ENCODE peak calls at places on chromosomes 5 and 9, in six cellular contexts. C, T, H, L, J and I are unnamed samples.

GRCh38 chr5:59768204-59769040 is 125.1 kb downstream of the PDE4D start:
- DNase-seq in C (peak; percentile 83), T (no peak), H (peak; percentile 78), L (peak; percentile 44), J (peak; percentile 90), I (peak; percentile 56)

GRCh38 chr9:129490583-129491485 is 130.1 kb downstream of the C9orf50 start:
- DNase-seq in C (no peak), T (no peak), H (no peak), L (peak; percentile 68), J (peak; percentile 64), I (peak; percentile 29)

GRCh38 chr5:10421841-10422691 is 19.6 kb upstream of the ROPN1L start:
- DNase-seq in C (no peak), T (no peak), H (no peak), L (no peak), J (no peak), I (no peak)

GRCh38 chr5:76808142-76808691 is 10.6 kb upstream of the F2RL1 start:
- DNase-seq in C (peak; percentile 30), T (no peak), H (no peak), L (peak; percentile 42), J (no peak), I (no peak)

GRCh38 chr9:123680382-123680781 is 249.5 kb downstream of the DENND1A start:
- DNase-seq in C (no peak), T (no peak), H (no peak), L (no peak), J (no peak), I (no peak)

GRCh38 chr5:120164989-120165388 is 299.1 kb upstream of the PRR16 start:
- DNase-seq in C (no peak), T (no peak), H (no peak), L (no peak), J (no peak), I (no peak)

GRCh38 chr5:75663621-75664285 is 52.5 kb downstream of the ANKDD1B start:
- DNase-seq in C (no peak), T (no peak), H (no peak), L (peak; percentile 66), J (no peak), I (no peak)

GRCh38 chr9:98330831-98331230 is 75.4 kb upstream of the TBC1D2 start:
- DNase-seq in C (no peak), T (no peak), H (no peak), L (no peak), J (no peak), I (no peak)

GRCh38 chr5:154977409-154977808 is 36.1 kb upstream of the KIF4B start:
- DNase-seq in C (no peak), T (no peak), H (no peak), L (no peak), J (peak; percentile 27), I (no peak)

GRCh38 chr9:134396825-134397224 is 70.6 kb downstream of the RXRA start:
- DNase-seq in C (peak; percentile 92), T (no peak), H (no peak), L (no peak), J (no peak), I (no peak)

GRCh38 chr5:133627180-133627579 is 14.8 kb upstream of the FSTL4 start:
- DNase-seq in C (no peak), T (no peak), H (no peak), L (no peak), J (no peak), I (no peak)

GRCh38 chr5:76270214-76270613 is 132.9 kb upstream of the IQGAP2 start:
- DNase-seq in C (no peak), T (no peak), H (no peak), L (no peak), J (no peak), I (no peak)

GRCh38 chr5:7592910-7593309 is 197.0 kb downstream of the ADCY2 start:
- DNase-seq in C (no peak), T (no peak), H (no peak), L (peak; percentile 35), J (peak; percentile 5), I (no peak)

GRCh38 chr5:121144764-121145163 is 680.7 kb downstream of the PRR16 start:
- DNase-seq in C (no peak), T (no peak), H (no peak), L (no peak), J (no peak), I (no peak)

GRCh38 chr9:70534471-70534870 is 120.0 kb upstream of the KLF9 start:
- DNase-seq in C (no peak), T (no peak), H (no peak), L (no peak), J (no peak), I (no peak)

GRCh38 chr9:91711755-91712591 is 238.1 kb downstream of the ROR2 start:
- DNase-seq in C (peak; percentile 90), T (no peak), H (no peak), L (no peak), J (no peak), I (no peak)

GRCh38 chr5:1523480-1523792 is 324 bp downstream of the LPCAT1 start:
- DNase-seq in C (peak; percentile 91), T (no peak), H (no peak), L (peak; percentile 25), J (no peak), I (no peak)

GRCh38 chr9:82495884-82496777 is 507.6 kb downstream of the SPATA31D1 start:
- DNase-seq in C (peak; percentile 41), T (no peak), H (no peak), L (no peak), J (no peak), I (peak; percentile 22)
- TF ChIP-seq CTCF in C (no peak), T (no peak), H (no peak), L (no peak), J (no peak), I (no peak)

GRCh38 chr5:179407191-179408175 is 62.2 kb upstream of the ADAMTS2 start:
- DNase-seq in C (no peak), T (no peak), H (peak; percentile 16), L (no peak), J (no peak), I (no peak)
- H3K9me3 ChIP-seq in C (no peaks in the 10 kb centered on the region), T (no peaks in the 10 kb centered on the region), H (no peaks in the 10 kb centered on the region), L (no peaks in the 10 kb centered on the region), J (no peaks in the 10 kb centered on the region), I (no peaks in the 10 kb centered on the region)

GRCh38 chr9:29850664-29851063 is 2277.4 kb upstream of the C9orf72 start:
- DNase-seq in C (no peak), T (no peak), H (no peak), L (no peak), J (no peak), I (no peak)
- TF ChIP-seq CTCF in C (no peak), T (no peak), H (no peak), L (no peak), J (no peak), I (no peak)

DNA sequence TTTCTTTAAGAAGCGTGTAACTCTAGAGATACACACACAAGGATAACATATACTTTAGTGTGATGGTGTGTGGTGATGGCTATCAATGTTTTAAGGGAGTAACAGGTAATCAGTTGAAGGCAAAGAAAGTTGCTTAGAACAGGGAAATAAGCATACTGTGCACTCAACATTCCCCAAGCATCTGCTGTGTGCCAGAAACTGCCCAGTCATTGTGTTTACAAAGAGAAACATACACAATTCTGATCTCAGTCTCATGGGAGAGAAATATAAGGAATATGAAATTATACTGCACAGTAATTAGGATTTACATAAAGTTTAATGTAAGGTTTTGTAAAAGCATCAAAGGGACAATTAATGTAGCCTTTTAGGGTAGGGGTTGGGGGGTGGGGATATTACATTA is 224.1 kb upstream of the TYRP1 start:
- DNase-seq in C (no peak), T (no peak), H (no peak), L (no peak), J (peak; percentile 25), I (no peak)
- H3K9me3 ChIP-seq in C (no peaks in the 10 kb centered on the region), T (peaks cover 3% of the 10 kb centered on the region), H (no peaks in the 10 kb centered on the region), L (peaks cover 3% of the 10 kb centered on the region), J (no peaks in the 10 kb centered on the region), I (no peaks in the 10 kb centered on the region)

DNA sequence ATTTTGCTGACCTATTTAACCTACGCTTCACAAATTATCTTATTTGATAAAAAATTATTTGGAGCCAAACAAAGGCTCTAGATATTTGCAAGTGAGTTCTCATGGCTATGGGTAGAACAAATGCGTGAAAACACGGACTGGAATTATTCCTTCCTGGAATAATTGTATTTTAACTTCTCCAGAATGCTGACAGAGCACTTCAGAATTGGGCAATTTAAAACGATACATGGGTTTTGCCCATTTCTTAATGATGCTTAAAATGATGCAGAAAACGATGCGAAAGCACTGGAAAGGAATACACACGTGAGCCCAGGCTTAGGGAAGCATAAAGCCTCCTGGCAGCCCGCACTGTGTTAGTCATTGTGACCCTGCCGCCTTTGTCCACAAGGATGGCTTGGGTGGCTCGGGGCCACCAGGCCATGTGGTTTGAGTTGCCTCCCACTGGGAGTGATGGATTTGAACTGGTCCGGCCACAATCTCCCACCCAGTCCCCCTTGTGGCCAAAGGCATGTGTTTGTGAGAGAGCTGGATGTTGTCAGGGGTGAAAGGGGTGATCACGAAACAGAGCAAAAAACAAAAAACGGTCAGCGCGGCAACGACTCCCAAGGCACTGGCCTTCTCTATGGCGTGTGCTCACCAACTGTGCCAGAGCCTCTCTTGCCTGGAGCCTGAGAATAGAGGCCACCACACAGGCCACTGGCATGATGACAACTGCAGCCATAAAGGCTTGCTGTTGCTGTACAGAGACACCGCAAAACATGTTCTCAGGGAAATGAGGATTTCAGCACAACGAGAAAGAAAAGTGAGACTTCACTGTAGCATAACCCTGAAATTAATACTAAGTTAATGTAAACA is 234.2 kb upstream of the ADAMTS16 start:
- DNase-seq in C (no peak), T (no peak), H (peak; percentile 25), L (peak; percentile 5), J (no peak), I (no peak)
- TF ChIP-seq CTCF in C (no peak), T (no peak), H (no peak), L (no peak), J (no peak), I (peak; percentile 7)

DNA sequence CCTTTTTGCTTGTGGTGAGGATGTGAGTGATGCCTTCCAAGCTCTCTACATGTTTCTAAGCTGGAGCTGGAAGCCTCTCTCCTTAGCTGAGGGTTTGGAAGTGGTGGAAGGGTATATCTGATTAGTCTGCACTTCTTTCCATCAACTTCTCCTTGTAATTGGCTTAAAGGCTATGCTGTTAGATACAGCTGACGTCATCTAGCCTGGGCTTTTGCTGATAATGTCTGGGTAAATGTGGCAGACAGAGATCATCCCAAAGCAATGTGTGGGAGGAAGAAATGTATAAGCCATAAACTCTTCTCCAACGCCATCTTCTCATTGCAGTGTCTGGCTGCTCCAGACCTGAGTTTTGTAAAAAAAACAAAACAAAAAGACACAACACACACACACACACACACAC is 29.3 kb downstream of the ZNF354C start:
- DNase-seq in C (no peak), T (no peak), H (no peak), L (no peak), J (no peak), I (no peak)
- H3K9me3 ChIP-seq in C (peaks cover 63% of the 10 kb centered on the region), T (peaks cover 94% of the 10 kb centered on the region), H (peaks cover 9% of the 10 kb centered on the region), L (no peaks in the 10 kb centered on the region), J (peaks cover 34% of the 10 kb centered on the region), I (peaks cover 100% of the 10 kb centered on the region)